ENCODE peak calls at places on chromosomes 6 and 20, in ten cellular contexts. O is heart right ventricle, M is H9, L is Caco-2, T is Calu3, Y is uterus, B is lower lobe of right lung, K is pancreas, E is left lung, J is prostate gland. X is an unnamed sample.

GRCh38 chr20:51542033-51542893 is at the start of gene NFATC2:
- DNase-seq in Y (no peak), T (peak; percentile 84), L (peak; percentile 91), O (peak; percentile 51), E (peak; percentile 85), B (peak; percentile 74), M (peak; percentile 70), K (peak; percentile 89), J (no peak), X (peak; percentile 89)

GRCh38 chr6:116220172-116220571 is 33.7 kb downstream of the TSPYL4 start:
- DNase-seq in B (no peak), J (no peak), K (no peak), E (no peak), T (no peak), M (no peak), Y (no peak), O (peak; percentile 38), L (no peak), X (no peak)

GRCh38 chr6:30845183-30845582 is 39.1 kb upstream of the DDR1 start:
- DNase-seq in E (no peak), T (no peak), O (no peak), L (no peak), B (no peak), K (no peak), Y (no peak), J (no peak), M (peak; percentile 72), X (no peak)

GRCh38 chr6:130903007-130903406 is 75.8 kb downstream of the SMLR1 start:
- DNase-seq in J (no peak), K (no peak), B (no peak), T (no peak), E (no peak), Y (no peak), L (no peak), O (no peak), M (no peak), X (no peak)

GRCh38 chr20:54189630-54190029 is 15.8 kb upstream of the CYP24A1 start:
- DNase-seq in J (no peak), Y (no peak), E (no peak), T (no peak), B (no peak), M (no peak), O (no peak), K (no peak), L (no peak), X (no peak)

GRCh38 chr6:31351734-31352496 is 5.1 kb downstream of the HLA-B start:
- DNase-seq in J (no peak), T (no peak), K (no peak), L (no peak), M (no peak), E (no peak), B (no peak), Y (no peak), O (no peak), X (no peak)

GRCh38 chr6:128558021-128558420 is 37.6 kb upstream of the PTPRK start:
- DNase-seq in J (no peak), T (no peak), Y (no peak), K (no peak), B (no peak), L (no peak), O (no peak), M (no peak), E (no peak), X (no peak)

GRCh38 chr6:90417385-90417784 is 120.7 kb upstream of the BACH2 start:
- DNase-seq in K (no peak), O (no peak), E (no peak), L (no peak), T (no peak), Y (no peak), B (no peak), M (no peak), J (no peak), X (no peak)

GRCh38 chr20:31707258-31707615 is 15.4 kb downstream of the BCL2L1 start:
- DNase-seq in T (no peak), O (no peak), B (no peak), Y (no peak), E (no peak), J (no peak), K (no peak), L (no peak), M (no peak), X (no peak)

GRCh38 chr20:22717466-22717865 is 133.1 kb upstream of the FOXA2 start:
- DNase-seq in K (no peak), B (no peak), Y (no peak), T (peak; percentile 6), O (peak; percentile 43), L (peak; percentile 70), E (no peak), M (no peak), J (no peak), X (no peak)

GRCh38 chr6:24219670-24220069 is 93.7 kb downstream of the NRSN1 start:
- DNase-seq in J (no peak), T (no peak), L (no peak), O (no peak), K (no peak), E (no peak), Y (no peak), B (no peak), M (no peak), X (no peak)

GRCh38 chr6:168507297-168507696 is 66.3 kb downstream of the SMOC2 start:
- DNase-seq in J (no peak), K (no peak), Y (no peak), M (no peak), E (peak; percentile 66), B (no peak), L (no peak), T (no peak), O (no peak), X (no peak)

GRCh38 chr6:9540534-9541126 is 874.2 kb downstream of the TFAP2A start:
- DNase-seq in M (no peak), K (no peak), J (peak; percentile 20), T (no peak), E (no peak), B (no peak), Y (no peak), O (no peak), L (peak; percentile 27), X (peak; percentile 19)

GRCh38 chr6:96816182-96816888 is 20.9 kb downstream of the GPR63 start:
- DNase-seq in T (no peak), E (no peak), O (no peak), Y (no peak), L (no peak), M (peak; percentile 36), J (no peak), B (no peak), K (no peak), X (no peak)

GRCh38 chr6:111844921-111845320 is 28.3 kb downstream of the FYN start:
- DNase-seq in T (peak; percentile 34), K (no peak), B (no peak), L (no peak), J (no peak), M (peak; percentile 56), Y (no peak), O (no peak), E (no peak), X (no peak)
- TF ChIP-seq CTCF in T (no peak), K (no peak), B (no peak), L (no peak), J (no peak), M (peak; percentile 13), Y (no peak), O (no peak), E (no peak), X (no peak)

GRCh38 chr20:49097159-49097558 is 51.0 kb downstream of the CSE1L start:
- DNase-seq in Y (no peak), B (no peak), M (no peak), K (no peak), J (no peak), L (no peak), E (no peak), T (no peak), O (no peak), X (no peak)
- TF ChIP-seq CTCF in Y (no peak), B (no peak), M (no peak), K (no peak), J (no peak), L (no peak), E (no peak), T (no peak), O (no peak), X (no peak)

DNA sequence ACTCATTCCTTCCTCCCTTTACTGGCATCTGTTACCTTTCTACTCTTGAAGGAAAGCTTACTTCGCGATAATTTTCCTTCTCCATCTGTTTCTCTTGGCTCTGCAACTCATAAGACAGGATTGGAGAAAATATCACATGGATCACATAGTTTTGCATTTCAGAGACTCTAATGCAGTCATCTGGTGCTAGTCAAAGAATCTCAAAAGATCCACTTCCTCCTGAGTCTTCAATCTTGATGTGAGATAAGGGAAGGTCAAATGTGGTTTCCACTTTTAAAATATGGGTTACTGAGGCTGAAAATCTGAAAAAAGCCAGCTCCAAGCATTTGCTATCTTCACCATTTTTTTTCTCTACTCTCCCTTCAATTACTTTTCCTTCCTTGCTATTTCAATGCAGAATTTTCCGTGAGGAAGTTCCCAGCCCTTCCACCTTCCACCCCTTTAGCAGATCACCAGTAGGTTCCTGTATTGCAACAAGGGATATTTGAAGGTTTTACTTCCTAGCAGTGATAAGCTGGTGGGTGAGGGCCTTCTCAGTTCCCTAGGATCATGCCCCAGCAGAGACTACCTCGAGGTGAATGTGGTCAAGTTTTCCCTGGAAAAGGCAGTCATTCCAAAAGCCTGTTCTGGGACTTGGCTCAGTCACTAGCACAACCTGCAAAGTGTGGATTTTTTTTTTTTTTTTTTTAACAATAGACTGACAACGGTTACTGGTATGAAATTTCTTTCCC is 62.7 kb upstream of the LRRC1 start:
- DNase-seq in M (no peak), O (no peak), K (no peak), T (no peak), Y (no peak), B (no peak), J (no peak), E (no peak), L (no peak), X (no peak)
- TF ChIP-seq CTCF in M (no peak), O (no peak), K (no peak), T (no peak), Y (no peak), B (no peak), J (no peak), E (no peak), L (no peak), X (no peak)

GRCh38 chr20:19098806-19099578 is 113.5 kb upstream of the SLC24A3 start:
- DNase-seq in O (no peak), M (no peak), Y (no peak), J (no peak), B (no peak), T (no peak), K (no peak), E (no peak), L (no peak), X (no peak)

GRCh38 chr20:19100975-19101374 is 111.5 kb upstream of the SLC24A3 start:
- DNase-seq in T (no peak), L (no peak), J (no peak), B (no peak), K (no peak), O (no peak), Y (no peak), E (no peak), M (no peak), X (no peak)

GRCh38 chr20:19098092-19098491 is 114.3 kb upstream of the SLC24A3 start:
- DNase-seq in E (no peak), T (no peak), J (no peak), M (no peak), K (no peak), O (no peak), B (no peak), Y (no peak), L (no peak), X (no peak)

GRCh38 chr20:19096847-19097246 is 115.6 kb upstream of the SLC24A3 start:
- DNase-seq in L (no peak), J (no peak), M (no peak), O (no peak), Y (no peak), K (no peak), T (no peak), B (no peak), E (no peak), X (no peak)

GRCh38 chr20:19099586-19100555 is 112.6 kb upstream of the SLC24A3 start:
- DNase-seq in E (no peak), Y (no peak), M (no peak), K (no peak), T (no peak), B (no peak), O (no peak), L (no peak), J (no peak), X (no peak)
- TF ChIP-seq CTCF in E (no peak), Y (no peak), M (no peak), K (no peak), T (no peak), B (no peak), O (no peak), L (no peak), J (no peak), X (no peak)

X was measured in GM10248.